ENCODE peak calls at places on chromosomes 12 and 14, in five cellular contexts. N is WTC11; R is CD8-positive, alpha-beta T cell; O is epithelial cell of esophagus; M is lower leg skin. P is an unnamed sample.
A peak's percentile ranks its signal among the peaks of the same experiment; 100 is the strongest.

GRCh38 chr14:69246331-69246730 is 13.6 kb upstream of the GALNT16 start:
- DNase-seq in N (no peak), R (no peak), O (no peak), M (no peak), P (no peak)

GRCh38 chr14:100393906-100394732 is 71.0 kb downstream of the SLC25A47 start:
- DNase-seq in N (no peak), R (no peak), O (no peak), M (no peak), P (no peak)

GRCh38 chr12:88182431-88182830 is 40.3 kb downstream of the TMTC3 start:
- DNase-seq in N (no peak), R (no peak), O (no peak), M (no peak), P (no peak)

GRCh38 chr14:20662968-20663731 is 21.2 kb upstream of the RNASE4 start:
- DNase-seq in N (peak; percentile 94), R (peak; percentile 73), O (peak; percentile 89), M (peak; percentile 90), P (peak; percentile 67)

GRCh38 chr12:1083086-1083887 is 92.3 kb downstream of the ERC1 start:
- DNase-seq in N (no peak), R (no peak), O (no peak), M (no peak), P (no peak)

GRCh38 chr14:78836777-78837176 is 666.6 kb downstream of the NRXN3 start:
- DNase-seq in N (peak; percentile 78), R (no peak), O (peak; percentile 79), M (no peak), P (no peak)

GRCh38 chr14:22010532-22011242 is 337.1 kb upstream of the OR4E1 start:
- DNase-seq in N (no peak), R (no peak), O (peak; percentile 54), M (no peak), P (no peak)

GRCh38 chr14:33347816-33348215 is 409.1 kb downstream of the NPAS3 start:
- DNase-seq in N (no peak), R (no peak), O (peak; percentile 29), M (no peak), P (no peak)

GRCh38 chr12:53659609-53660008 is 16.3 kb downstream of the ATP5MC2 start:
- DNase-seq in N (no peak), R (no peak), O (no peak), M (no peak), P (no peak)

GRCh38 chr12:128761305-128761880 is 62.4 kb downstream of the SLC15A4 start:
- DNase-seq in N (no peak), R (no peak), O (no peak), M (no peak), P (no peak)

GRCh38 chr12:80707830-80708534 is 548 bp downstream of the MYF6 start:
- DNase-seq in N (peak; percentile 68), R (no peak), O (no peak), M (no peak), P (no peak)

GRCh38 chr14:32468955-32469354 is 139.9 kb downstream of the AKAP6 start:
- DNase-seq in N (no peak), R (no peak), O (peak; percentile 94), M (no peak), P (no peak)

GRCh38 chr12:79420146-79420618 is 270.6 kb downstream of the PAWR start:
- DNase-seq in N (no peak), R (no peak), O (peak; percentile 77), M (no peak), P (no peak)

GRCh38 chr12:46386877-46387629 is 14.5 kb upstream of the SLC38A2 start:
- DNase-seq in N (no peak), R (no peak), O (no peak), M (no peak), P (no peak)

GRCh38 chr12:13208533-13209278 is 12.2 kb downstream of the EMP1 start:
- DNase-seq in N (no peak), R (no peak), O (peak; percentile 61), M (no peak), P (no peak)

GRCh38 chr14:70988452-70988851 is 81.2 kb downstream of the PCNX1 start:
- DNase-seq in N (no peak), R (no peak), O (no peak), M (no peak), P (no peak)

GRCh38 chr12:14384783-14385638 is 19.5 kb downstream of the ATF7IP start:
- DNase-seq in N (peak; percentile 28), R (peak; percentile 40), O (peak; percentile 94), M (no peak), P (no peak)

GRCh38 chr12:44930972-44931600 is 55.0 kb upstream of the NELL2 start:
- DNase-seq in N (no peak), R (peak; percentile 11), O (peak; percentile 66), M (no peak), P (no peak)

GRCh38 chr14:99808515-99808914 is 15.3 kb downstream of the EML1 start:
- DNase-seq in N (no peak), R (no peak), O (no peak), M (no peak), P (no peak)

GRCh38 chr14:96173646-96174475 is 30.8 kb upstream of the BDKRB2 start:
- DNase-seq in N (no peak), R (no peak), O (no peak), M (peak; percentile 63), P (no peak)

GRCh38 chr12:50579757-50580267 is 75.0 kb downstream of the DIP2B start:
- DNase-seq in N (no peak), R (no peak), O (peak; percentile 77), M (no peak), P (no peak)

GRCh38 chr12:110141389-110141788 is 17.2 kb downstream of the IFT81 start:
- DNase-seq in N (no peak), R (no peak), O (no peak), M (peak; percentile 88), P (no peak)

GRCh38 chr12:98911396-98911795 is 266.3 kb downstream of the APAF1 start:
- DNase-seq in N (no peak), R (no peak), O (no peak), M (no peak), P (no peak)

GRCh38 chr12:122858171-122858570 is 22.9 kb downstream of the HIP1R start:
- DNase-seq in N (no peak), R (no peak), O (no peak), M (no peak), P (no peak)

GRCh38 chr12:42568952-42569916 is 20.3 kb downstream of the PRICKLE1 start:
- DNase-seq in N (no peak), R (no peak), O (peak; percentile 65), M (no peak), P (no peak)

GRCh38 chr14:68199465-68200145 is 380.0 kb downstream of the RAD51B start:
- DNase-seq in N (peak; percentile 36), R (no peak), O (peak; percentile 13), M (peak; percentile 85), P (no peak)

GRCh38 chr12:124921200-124922008 is 7.0 kb upstream of the UBC start:
- DNase-seq in N (peak; percentile 73), R (peak; percentile 59), O (peak; percentile 81), M (no peak), P (peak; percentile 67)

GRCh38 chr12:12331244-12331771 is 18.7 kb downstream of the MANSC1 start:
- DNase-seq in N (peak; percentile 48), R (no peak), O (no peak), M (peak; percentile 81), P (no peak)

GRCh38 chr12:49963976-49964815 is 2.5 kb downstream of the AQP5 start:
- DNase-seq in N (no peak), R (no peak), O (no peak), M (no peak), P (no peak)

GRCh38 chr14:36807727-36808126 is 146.1 kb downstream of the PAX9 start:
- DNase-seq in N (no peak), R (no peak), O (no peak), M (no peak), P (no peak)

GRCh38 chr12:132365226-132365625 is 35.8 kb upstream of the GALNT9 start:
- DNase-seq in N (no peak), R (no peak), O (no peak), M (no peak), P (no peak)

GRCh38 chr12:127125607-127126259 is 1141.2 kb upstream of the TMEM132C start:
- DNase-seq in N (no peak), R (no peak), O (peak; percentile 100), M (no peak), P (no peak)

GRCh38 chr14:72513994-72514659 is 379.8 kb downstream of the DPF3 start:
- DNase-seq in N (no peak), R (no peak), O (peak; percentile 48), M (peak; percentile 57), P (no peak)

GRCh38 chr14:58171090-58171489 is 19.1 kb upstream of the ARMH4 start:
- DNase-seq in N (peak; percentile 92), R (no peak), O (peak; percentile 91), M (peak; percentile 93), P (no peak)

GRCh38 chr14:23042162-23042965 is at the start of gene PSMB11:
- DNase-seq in N (no peak), R (no peak), O (no peak), M (no peak), P (no peak)
- TF ChIP-seq CTCF in N (no peak), R (no peak), O (no peak), M (no peak), P (no peak)

DNA sequence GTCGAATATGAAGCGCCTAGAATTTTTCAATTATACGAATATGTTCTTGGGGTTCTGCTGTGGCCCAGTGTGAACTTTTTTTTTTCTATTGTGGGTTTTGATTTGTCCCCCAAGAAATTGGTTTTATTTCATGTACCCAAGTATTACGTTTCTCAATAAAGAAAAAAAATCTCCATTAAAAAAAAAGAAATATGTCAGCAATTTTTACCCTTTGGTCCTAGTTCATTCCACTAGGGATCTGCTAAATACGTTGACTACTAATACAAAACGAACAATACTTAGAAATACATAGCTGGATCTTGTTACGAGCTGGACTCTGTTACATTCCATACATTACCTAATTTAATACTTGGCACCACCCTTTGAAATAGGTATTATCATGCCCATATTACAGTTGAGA is 216.9 kb downstream of the SLC16A7 start:
- DNase-seq in N (no peak), R (no peak), O (no peak), M (no peak), P (no peak)
- TF ChIP-seq CTCF in N (no peak), R (no peak), O (no peak), M (no peak), P (no peak)

GRCh38 chr12:65106948-65107347 is 14.2 kb downstream of the WIF1 start:
- DNase-seq in N (no peak), R (no peak), O (peak; percentile 18), M (no peak), P (no peak)
- TF ChIP-seq CTCF in N (no peak), R (no peak), O (peak; percentile 31), M (no peak), P (no peak)

DNA sequence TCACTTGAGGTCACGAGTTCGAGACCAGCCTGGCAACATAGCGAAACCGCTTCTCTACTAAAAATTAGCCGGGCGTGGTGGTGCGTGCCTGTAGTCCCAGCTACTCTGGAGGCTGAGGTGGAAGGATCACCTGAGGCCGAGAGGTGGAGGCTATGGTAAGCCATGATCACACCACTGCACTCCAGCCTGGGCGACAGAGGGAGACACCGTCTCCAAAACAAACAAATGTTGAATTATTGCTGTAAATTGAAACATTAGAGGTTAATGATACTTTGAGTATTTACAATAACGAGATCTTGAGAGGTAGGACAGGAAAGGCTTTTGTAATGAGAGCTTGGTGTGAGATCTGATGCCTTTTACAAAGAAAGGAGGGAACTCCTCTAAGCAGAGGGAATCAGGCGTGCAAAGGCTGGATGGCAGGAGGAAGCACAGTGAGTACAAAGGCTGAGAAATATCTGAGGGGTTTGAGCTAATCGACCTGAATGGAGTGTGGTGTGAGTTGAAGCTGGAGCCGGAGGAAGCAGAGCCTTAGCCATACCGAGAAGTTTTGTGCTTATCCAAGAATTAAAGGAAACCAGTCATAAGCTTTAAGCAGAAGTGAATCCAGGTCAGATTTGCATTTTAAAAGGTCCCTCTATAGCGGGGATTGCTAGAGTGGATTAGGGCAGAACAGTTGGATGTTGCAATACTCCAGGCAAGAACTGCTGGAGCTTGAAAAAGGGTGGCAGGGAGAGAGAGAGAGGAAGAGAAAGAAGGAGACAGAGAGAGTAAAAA is 1.1 kb downstream of the RHNO1 start:
- DNase-seq in N (no peak), R (no peak), O (peak; percentile 40), M (no peak), P (no peak)
- TF ChIP-seq CTCF in N (no peak), R (no peak), O (no peak), M (no peak), P (no peak)